ENCODE peak calls at places on chromosomes 5 and 9, in six cellular contexts. One of them, this sample, is unnamed.

GRCh38 chr5:5360878-5361520 is 61.5 kb upstream of the ICE1 start:
- DNase-seq in CD8-positive, alpha-beta T cell: no peak
- DNase-seq in endothelial cell of umbilical vein: no peak
- DNase-seq in K562: no peak
- DNase-seq in cardiac fibroblast: no peak
- DNase-seq in tibial artery: no peak
- DNase-seq in this sample: no peak

GRCh38 chr9:122348791-122349190 is 22.0 kb upstream of the PTGS1 start:
- DNase-seq in CD8-positive, alpha-beta T cell: no peak
- DNase-seq in endothelial cell of umbilical vein: no peak
- DNase-seq in K562: no peak
- DNase-seq in cardiac fibroblast: no peak
- DNase-seq in tibial artery: no peak
- DNase-seq in this sample: no peak

GRCh38 chr9:137083418-137084004 is 3.3 kb upstream of the MAN1B1 start:
- DNase-seq in CD8-positive, alpha-beta T cell: no peak
- DNase-seq in endothelial cell of umbilical vein: peak
- DNase-seq in K562: peak
- DNase-seq in cardiac fibroblast: peak
- DNase-seq in tibial artery: peak
- DNase-seq in this sample: peak

GRCh38 chr5:160188151-160188967 is 40.9 kb upstream of the FABP6 start:
- DNase-seq in CD8-positive, alpha-beta T cell: no peak
- DNase-seq in endothelial cell of umbilical vein: peak
- DNase-seq in K562: peak
- DNase-seq in cardiac fibroblast: peak
- DNase-seq in tibial artery: peak
- DNase-seq in this sample: peak

GRCh38 chr5:159782995-159783300 is 133.3 kb upstream of the ADRA1B start:
- DNase-seq in CD8-positive, alpha-beta T cell: no peak
- DNase-seq in endothelial cell of umbilical vein: no peak
- DNase-seq in K562: no peak
- DNase-seq in cardiac fibroblast: no peak
- DNase-seq in tibial artery: no peak
- DNase-seq in this sample: no peak

GRCh38 chr5:166370928-166371690 is 1920.3 kb upstream of the WWC1 start:
- DNase-seq in CD8-positive, alpha-beta T cell: no peak
- DNase-seq in endothelial cell of umbilical vein: no peak
- DNase-seq in K562: no peak
- DNase-seq in cardiac fibroblast: peak
- DNase-seq in tibial artery: no peak
- DNase-seq in this sample: peak

GRCh38 chr9:136784249-136784996 is 6.7 kb upstream of the TMEM141 start:
- DNase-seq in CD8-positive, alpha-beta T cell: no peak
- DNase-seq in endothelial cell of umbilical vein: peak
- DNase-seq in K562: peak
- DNase-seq in cardiac fibroblast: peak
- DNase-seq in tibial artery: no peak
- DNase-seq in this sample: peak

GRCh38 chr9:93052791-93053540 is 5.5 kb upstream of the SUSD3 start:
- DNase-seq in CD8-positive, alpha-beta T cell: no peak
- DNase-seq in endothelial cell of umbilical vein: no peak
- DNase-seq in K562: no peak
- DNase-seq in cardiac fibroblast: no peak
- DNase-seq in tibial artery: no peak
- DNase-seq in this sample: no peak

GRCh38 chr5:657570-657969 is 35.6 kb downstream of the TPPP start:
- DNase-seq in CD8-positive, alpha-beta T cell: no peak
- DNase-seq in endothelial cell of umbilical vein: peak
- DNase-seq in K562: peak
- DNase-seq in cardiac fibroblast: peak
- DNase-seq in tibial artery: no peak
- DNase-seq in this sample: peak

DNA sequence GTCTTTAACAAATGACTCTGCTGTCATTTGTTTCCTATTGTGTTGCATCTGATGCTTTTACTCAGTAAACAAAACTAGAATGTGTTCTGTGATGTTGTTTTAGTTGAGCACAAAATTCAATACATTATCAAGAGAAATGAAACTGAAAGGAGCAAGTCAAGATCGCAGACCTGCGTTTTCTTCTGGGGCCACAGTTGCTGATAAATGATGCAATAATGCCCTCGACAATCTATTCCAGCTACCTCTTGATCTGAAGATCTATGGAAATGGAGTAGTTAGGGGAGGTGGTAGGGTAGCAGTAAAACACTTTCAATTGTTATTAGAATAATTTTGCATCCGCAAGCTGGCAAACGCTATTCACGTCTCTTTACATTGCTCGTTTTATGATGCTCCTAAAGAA is 1.7 kb downstream of the ZNF366 start:
- DNase-seq in CD8-positive, alpha-beta T cell: no peak
- DNase-seq in endothelial cell of umbilical vein: no peak
- DNase-seq in K562: no peak
- DNase-seq in cardiac fibroblast: no peak
- DNase-seq in tibial artery: no peak
- DNase-seq in this sample: no peak
- H3K4me3 ChIP-seq in CD8-positive, alpha-beta T cell: no peak
- H3K4me3 ChIP-seq in endothelial cell of umbilical vein: no peak
- H3K4me3 ChIP-seq in K562: no peak
- H3K4me3 ChIP-seq in cardiac fibroblast: no peak
- H3K4me3 ChIP-seq in tibial artery: no peak
- H3K4me3 ChIP-seq in this sample: no peak

GRCh38 chr9:89978185-89978584 is 373.4 kb downstream of the GADD45G start:
- DNase-seq in CD8-positive, alpha-beta T cell: no peak
- DNase-seq in endothelial cell of umbilical vein: no peak
- DNase-seq in K562: no peak
- DNase-seq in cardiac fibroblast: peak
- DNase-seq in tibial artery: no peak
- DNase-seq in this sample: no peak
- TF ChIP-seq CTCF in CD8-positive, alpha-beta T cell: no peak
- TF ChIP-seq CTCF in endothelial cell of umbilical vein: no peak
- TF ChIP-seq CTCF in K562: no peak
- TF ChIP-seq CTCF in cardiac fibroblast: no peak
- TF ChIP-seq CTCF in tibial artery: peak
- TF ChIP-seq CTCF in this sample: peak

DNA sequence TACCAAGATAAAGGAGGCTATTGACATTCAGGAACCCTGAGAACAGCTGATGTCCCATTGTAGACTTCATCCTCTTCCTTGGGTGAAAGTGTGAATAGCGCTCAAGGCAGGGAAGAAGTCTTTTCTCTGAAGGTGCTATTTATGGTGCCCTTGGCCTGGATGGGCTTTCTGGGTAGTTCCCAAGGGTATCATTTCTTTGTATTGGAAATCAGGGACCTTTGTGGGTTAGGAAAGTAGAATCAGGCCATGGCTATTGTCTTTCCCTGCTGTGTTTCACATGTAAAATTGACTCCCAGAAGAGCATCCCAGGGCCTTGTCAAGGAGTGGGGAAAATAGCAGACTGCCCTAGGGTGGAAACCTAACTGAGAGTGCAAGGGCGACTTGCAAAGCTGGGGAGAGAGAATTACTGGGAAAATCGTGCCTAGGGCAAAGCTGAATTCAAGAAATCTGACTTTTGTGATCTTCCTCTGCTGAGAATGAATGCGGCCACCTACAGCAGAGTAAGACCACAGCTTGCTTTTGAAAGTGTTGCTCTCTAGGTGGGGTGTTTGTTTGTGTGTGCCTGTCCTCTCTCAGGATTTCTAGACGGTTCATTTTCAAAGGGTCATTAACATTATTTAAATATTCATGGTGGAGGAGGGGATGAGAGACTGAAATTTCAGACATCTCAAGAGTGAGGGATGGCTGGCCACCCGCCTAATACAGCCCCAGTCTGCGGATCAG is 160.6 kb downstream of the C9orf152 start:
- DNase-seq in CD8-positive, alpha-beta T cell: no peak
- DNase-seq in endothelial cell of umbilical vein: no peak
- DNase-seq in K562: no peak
- DNase-seq in cardiac fibroblast: no peak
- DNase-seq in tibial artery: no peak
- DNase-seq in this sample: no peak
- H3K4me3 ChIP-seq in CD8-positive, alpha-beta T cell: no peak
- H3K4me3 ChIP-seq in endothelial cell of umbilical vein: peak
- H3K4me3 ChIP-seq in K562: no peak
- H3K4me3 ChIP-seq in cardiac fibroblast: peak
- H3K4me3 ChIP-seq in tibial artery: peak
- H3K4me3 ChIP-seq in this sample: no peak

GRCh38 chr5:137754236-137754960 is at the start of gene HNRNPA0:
- DNase-seq in CD8-positive, alpha-beta T cell: peak
- DNase-seq in endothelial cell of umbilical vein: peak
- DNase-seq in K562: peak
- DNase-seq in cardiac fibroblast: peak
- DNase-seq in tibial artery: peak
- DNase-seq in this sample: peak
- TF ChIP-seq CTCF in CD8-positive, alpha-beta T cell: no peak
- TF ChIP-seq CTCF in endothelial cell of umbilical vein: no peak
- TF ChIP-seq CTCF in K562: peak
- TF ChIP-seq CTCF in cardiac fibroblast: no peak
- TF ChIP-seq CTCF in tibial artery: no peak
- TF ChIP-seq CTCF in this sample: no peak

GRCh38 chr9:14275331-14275730 is 38.6 kb downstream of the NFIB start:
- DNase-seq in CD8-positive, alpha-beta T cell: no peak
- DNase-seq in endothelial cell of umbilical vein: no peak
- DNase-seq in K562: no peak
- DNase-seq in cardiac fibroblast: no peak
- DNase-seq in tibial artery: no peak
- DNase-seq in this sample: no peak

GRCh38 chr9:14269911-14270310 is 44.0 kb downstream of the NFIB start:
- DNase-seq in CD8-positive, alpha-beta T cell: no peak
- DNase-seq in endothelial cell of umbilical vein: peak
- DNase-seq in K562: no peak
- DNase-seq in cardiac fibroblast: no peak
- DNase-seq in tibial artery: no peak
- DNase-seq in this sample: no peak

GRCh38 chr9:14271078-14271673 is 42.8 kb downstream of the NFIB start:
- DNase-seq in CD8-positive, alpha-beta T cell: no peak
- DNase-seq in endothelial cell of umbilical vein: peak
- DNase-seq in K562: no peak
- DNase-seq in cardiac fibroblast: peak
- DNase-seq in tibial artery: no peak
- DNase-seq in this sample: peak

GRCh38 chr9:14270358-14271077 is 43.4 kb downstream of the NFIB start:
- DNase-seq in CD8-positive, alpha-beta T cell: no peak
- DNase-seq in endothelial cell of umbilical vein: peak
- DNase-seq in K562: no peak
- DNase-seq in cardiac fibroblast: peak
- DNase-seq in tibial artery: no peak
- DNase-seq in this sample: peak

DNA sequence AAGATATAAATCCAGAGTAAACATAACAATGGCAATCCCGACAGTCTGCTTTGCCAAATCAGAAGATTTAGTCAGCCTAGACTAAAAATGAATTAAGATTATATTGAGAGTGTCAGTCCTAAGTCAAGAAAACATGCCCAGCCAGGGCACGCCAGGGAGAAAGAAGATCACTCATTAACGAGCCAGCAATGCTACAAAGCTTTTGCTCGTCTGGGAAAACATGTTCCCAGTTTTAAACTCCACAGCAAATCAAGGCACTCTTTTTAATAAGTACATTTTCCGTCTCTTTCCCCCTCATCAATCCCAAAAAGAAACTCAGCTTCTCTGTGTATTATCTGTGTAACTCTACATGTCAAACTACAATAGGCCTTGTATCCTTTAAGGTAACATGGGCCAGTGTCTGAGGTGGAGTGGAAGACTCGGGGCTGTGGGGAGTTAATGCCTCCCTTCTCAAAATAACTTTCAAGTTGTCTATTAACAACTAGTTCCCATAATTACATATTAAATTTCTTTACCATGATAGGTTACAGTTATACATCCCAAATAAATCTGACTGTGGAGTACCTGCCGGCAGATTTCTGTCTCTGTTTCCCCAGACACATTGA is 40.9 kb downstream of the NFIB start:
- DNase-seq in CD8-positive, alpha-beta T cell: no peak
- DNase-seq in endothelial cell of umbilical vein: peak
- DNase-seq in K562: no peak
- DNase-seq in cardiac fibroblast: no peak
- DNase-seq in tibial artery: no peak
- DNase-seq in this sample: no peak
- H3K4me3 ChIP-seq in CD8-positive, alpha-beta T cell: no peak
- H3K4me3 ChIP-seq in endothelial cell of umbilical vein: peak
- H3K4me3 ChIP-seq in K562: no peak
- H3K4me3 ChIP-seq in cardiac fibroblast: no peak
- H3K4me3 ChIP-seq in tibial artery: peak
- H3K4me3 ChIP-seq in this sample: no peak

DNA sequence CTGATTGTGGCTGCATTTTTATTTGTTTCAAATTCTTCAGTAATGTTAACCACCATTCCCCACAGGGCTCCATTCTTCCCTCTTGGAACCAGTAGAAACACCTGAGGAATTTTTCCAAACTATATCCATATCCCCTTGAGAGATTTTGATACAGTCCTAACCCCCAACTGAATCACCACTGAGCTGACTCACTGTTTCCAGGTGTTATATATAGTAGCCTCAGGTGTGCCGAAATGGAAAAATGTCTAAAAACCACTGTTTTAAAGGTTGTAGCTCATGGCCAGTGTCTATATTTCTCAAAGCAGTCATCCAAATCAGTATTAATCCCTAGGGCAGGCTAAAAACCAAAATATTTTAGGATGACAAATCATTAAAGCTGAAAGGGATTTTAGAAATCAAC is 85.1 kb downstream of the MRPS27 start:
- DNase-seq in CD8-positive, alpha-beta T cell: no peak
- DNase-seq in endothelial cell of umbilical vein: no peak
- DNase-seq in K562: no peak
- DNase-seq in cardiac fibroblast: no peak
- DNase-seq in tibial artery: no peak
- DNase-seq in this sample: no peak
- TF ChIP-seq CTCF in CD8-positive, alpha-beta T cell: no peak
- TF ChIP-seq CTCF in endothelial cell of umbilical vein: no peak
- TF ChIP-seq CTCF in K562: no peak
- TF ChIP-seq CTCF in cardiac fibroblast: no peak
- TF ChIP-seq CTCF in tibial artery: no peak
- TF ChIP-seq CTCF in this sample: no peak

GRCh38 chr5:121109817-121110216 is 645.7 kb downstream of the PRR16 start:
- DNase-seq in CD8-positive, alpha-beta T cell: no peak
- DNase-seq in endothelial cell of umbilical vein: no peak
- DNase-seq in K562: no peak
- DNase-seq in cardiac fibroblast: no peak
- DNase-seq in tibial artery: no peak
- DNase-seq in this sample: no peak
- H3K4me3 ChIP-seq in CD8-positive, alpha-beta T cell: no peak
- H3K4me3 ChIP-seq in endothelial cell of umbilical vein: no peak
- H3K4me3 ChIP-seq in K562: no peak
- H3K4me3 ChIP-seq in cardiac fibroblast: no peak
- H3K4me3 ChIP-seq in tibial artery: no peak
- H3K4me3 ChIP-seq in this sample: no peak

This sample was measured in fibroblast of mammary gland.